ENCODE peak calls at places on chromosomes 16 and 17, in nine cellular contexts. One of them, this sample, is unnamed.

GRCh38 chr16:86343733-86344585 is 166.4 kb upstream of the FOXF1 start:
- DNase-seq in transverse colon: no peak
- DNase-seq in left ventricle myocardium inferior: no peak
- DNase-seq in PC-3: no peak
- DNase-seq in cardiac muscle cell: peak; percentile 43
- DNase-seq in GM23338: no peak
- DNase-seq in fibroblast of lung: peak; percentile 42
- DNase-seq in thoracic aorta: no peak
- DNase-seq in CD8-positive, alpha-beta T cell: no peak
- DNase-seq in this sample: no peak

GRCh38 chr16:66379571-66379941 is 13.1 kb downstream of the CDH5 start:
- DNase-seq in PC-3: no peak
- DNase-seq in thoracic aorta: no peak
- DNase-seq in transverse colon: no peak
- DNase-seq in left ventricle myocardium inferior: no peak
- DNase-seq in cardiac muscle cell: no peak
- DNase-seq in GM23338: no peak
- DNase-seq in CD8-positive, alpha-beta T cell: no peak
- DNase-seq in fibroblast of lung: no peak
- DNase-seq in this sample: peak; percentile 5

GRCh38 chr17:7323731-7324437 is 5.3 kb downstream of the NEURL4 start:
- DNase-seq in PC-3: peak; percentile 7
- DNase-seq in CD8-positive, alpha-beta T cell: peak; percentile 55
- DNase-seq in transverse colon: peak; percentile 65
- DNase-seq in left ventricle myocardium inferior: peak; percentile 50
- DNase-seq in fibroblast of lung: no peak
- DNase-seq in GM23338: peak; percentile 86
- DNase-seq in thoracic aorta: no peak
- DNase-seq in cardiac muscle cell: peak; percentile 53
- DNase-seq in this sample: no peak

GRCh38 chr16:85330694-85331188 is 218.5 kb upstream of the CIBAR2 start:
- DNase-seq in fibroblast of lung: peak; percentile 88
- DNase-seq in left ventricle myocardium inferior: no peak
- DNase-seq in CD8-positive, alpha-beta T cell: no peak
- DNase-seq in PC-3: peak; percentile 71
- DNase-seq in GM23338: peak; percentile 96
- DNase-seq in cardiac muscle cell: peak; percentile 81
- DNase-seq in thoracic aorta: no peak
- DNase-seq in transverse colon: no peak
- DNase-seq in this sample: no peak

GRCh38 chr16:56657555-56658430 is at the start of gene MT1F:
- DNase-seq in fibroblast of lung: peak; percentile 7
- DNase-seq in cardiac muscle cell: peak; percentile 28
- DNase-seq in PC-3: peak; percentile 76
- DNase-seq in GM23338: peak; percentile 94
- DNase-seq in thoracic aorta: no peak
- DNase-seq in left ventricle myocardium inferior: peak; percentile 73
- DNase-seq in CD8-positive, alpha-beta T cell: peak; percentile 74
- DNase-seq in transverse colon: peak; percentile 96
- DNase-seq in this sample: peak; percentile 85

GRCh38 chr17:7856081-7856791 is 1.1 kb downstream of the NAA38 start:
- DNase-seq in thoracic aorta: no peak
- DNase-seq in PC-3: peak; percentile 59
- DNase-seq in transverse colon: peak; percentile 80
- DNase-seq in GM23338: no peak
- DNase-seq in cardiac muscle cell: no peak
- DNase-seq in CD8-positive, alpha-beta T cell: no peak
- DNase-seq in left ventricle myocardium inferior: peak; percentile 75
- DNase-seq in fibroblast of lung: peak; percentile 30
- DNase-seq in this sample: peak; percentile 81

GRCh38 chr16:20327444-20328041 is at the start of gene GP2:
- DNase-seq in transverse colon: no peak
- DNase-seq in PC-3: no peak
- DNase-seq in fibroblast of lung: no peak
- DNase-seq in cardiac muscle cell: no peak
- DNase-seq in left ventricle myocardium inferior: no peak
- DNase-seq in CD8-positive, alpha-beta T cell: no peak
- DNase-seq in thoracic aorta: no peak
- DNase-seq in GM23338: peak; percentile 48
- DNase-seq in this sample: no peak

GRCh38 chr17:11292491-11292890 is 51.5 kb downstream of the SHISA6 start:
- DNase-seq in left ventricle myocardium inferior: no peak
- DNase-seq in PC-3: no peak
- DNase-seq in CD8-positive, alpha-beta T cell: no peak
- DNase-seq in thoracic aorta: no peak
- DNase-seq in fibroblast of lung: no peak
- DNase-seq in transverse colon: no peak
- DNase-seq in cardiac muscle cell: no peak
- DNase-seq in GM23338: no peak
- DNase-seq in this sample: no peak

GRCh38 chr16:52991572-52991971 is 61.1 kb downstream of the CHD9NB start:
- DNase-seq in CD8-positive, alpha-beta T cell: no peak
- DNase-seq in left ventricle myocardium inferior: no peak
- DNase-seq in transverse colon: no peak
- DNase-seq in GM23338: no peak
- DNase-seq in fibroblast of lung: no peak
- DNase-seq in cardiac muscle cell: no peak
- DNase-seq in PC-3: no peak
- DNase-seq in thoracic aorta: no peak
- DNase-seq in this sample: no peak

GRCh38 chr17:72489273-72489641 is 368.4 kb downstream of the SOX9 start:
- DNase-seq in cardiac muscle cell: no peak
- DNase-seq in left ventricle myocardium inferior: no peak
- DNase-seq in CD8-positive, alpha-beta T cell: no peak
- DNase-seq in thoracic aorta: no peak
- DNase-seq in transverse colon: peak; percentile 60
- DNase-seq in GM23338: no peak
- DNase-seq in fibroblast of lung: no peak
- DNase-seq in PC-3: no peak
- DNase-seq in this sample: no peak

GRCh38 chr16:55489956-55490265 is 10.9 kb downstream of the MMP2 start:
- DNase-seq in PC-3: no peak
- DNase-seq in fibroblast of lung: no peak
- DNase-seq in CD8-positive, alpha-beta T cell: no peak
- DNase-seq in transverse colon: no peak
- DNase-seq in GM23338: no peak
- DNase-seq in thoracic aorta: no peak
- DNase-seq in cardiac muscle cell: no peak
- DNase-seq in left ventricle myocardium inferior: no peak
- DNase-seq in this sample: no peak

GRCh38 chr16:28012031-28012445 is 51.5 kb downstream of the GSG1L start:
- DNase-seq in PC-3: no peak
- DNase-seq in CD8-positive, alpha-beta T cell: no peak
- DNase-seq in left ventricle myocardium inferior: no peak
- DNase-seq in transverse colon: no peak
- DNase-seq in cardiac muscle cell: peak; percentile 8
- DNase-seq in thoracic aorta: no peak
- DNase-seq in GM23338: no peak
- DNase-seq in fibroblast of lung: peak; percentile 38
- DNase-seq in this sample: no peak

GRCh38 chr16:79272141-79272577 is 328.4 kb downstream of the MAF start:
- DNase-seq in fibroblast of lung: no peak
- DNase-seq in CD8-positive, alpha-beta T cell: peak; percentile 31
- DNase-seq in thoracic aorta: no peak
- DNase-seq in GM23338: no peak
- DNase-seq in cardiac muscle cell: no peak
- DNase-seq in left ventricle myocardium inferior: no peak
- DNase-seq in transverse colon: peak; percentile 32
- DNase-seq in PC-3: no peak
- DNase-seq in this sample: no peak

GRCh38 chr17:1147664-1148063 is 32.1 kb downstream of the ABR start:
- DNase-seq in thoracic aorta: no peak
- DNase-seq in GM23338: peak; percentile 92
- DNase-seq in left ventricle myocardium inferior: no peak
- DNase-seq in fibroblast of lung: peak; percentile 65
- DNase-seq in cardiac muscle cell: peak; percentile 82
- DNase-seq in transverse colon: peak; percentile 88
- DNase-seq in PC-3: peak; percentile 80
- DNase-seq in CD8-positive, alpha-beta T cell: no peak
- DNase-seq in this sample: no peak

GRCh38 chr17:1144139-1144538 is 35.6 kb downstream of the ABR start:
- DNase-seq in thoracic aorta: no peak
- DNase-seq in transverse colon: no peak
- DNase-seq in fibroblast of lung: no peak
- DNase-seq in GM23338: no peak
- DNase-seq in left ventricle myocardium inferior: no peak
- DNase-seq in cardiac muscle cell: no peak
- DNase-seq in CD8-positive, alpha-beta T cell: no peak
- DNase-seq in PC-3: no peak
- DNase-seq in this sample: no peak

GRCh38 chr17:1145311-1145986 is 34.3 kb downstream of the ABR start:
- DNase-seq in cardiac muscle cell: no peak
- DNase-seq in left ventricle myocardium inferior: no peak
- DNase-seq in transverse colon: no peak
- DNase-seq in CD8-positive, alpha-beta T cell: no peak
- DNase-seq in GM23338: no peak
- DNase-seq in thoracic aorta: no peak
- DNase-seq in PC-3: no peak
- DNase-seq in fibroblast of lung: no peak
- DNase-seq in this sample: no peak

GRCh38 chr17:1143573-1143972 is 36.2 kb downstream of the ABR start:
- DNase-seq in transverse colon: no peak
- DNase-seq in thoracic aorta: no peak
- DNase-seq in CD8-positive, alpha-beta T cell: no peak
- DNase-seq in left ventricle myocardium inferior: no peak
- DNase-seq in GM23338: peak; percentile 65
- DNase-seq in fibroblast of lung: peak; percentile 20
- DNase-seq in PC-3: no peak
- DNase-seq in cardiac muscle cell: peak; percentile 71
- DNase-seq in this sample: no peak

GRCh38 chr17:1146551-1147265 is 33.1 kb downstream of the ABR start:
- DNase-seq in left ventricle myocardium inferior: no peak
- DNase-seq in CD8-positive, alpha-beta T cell: no peak
- DNase-seq in fibroblast of lung: no peak
- DNase-seq in transverse colon: no peak
- DNase-seq in PC-3: no peak
- DNase-seq in thoracic aorta: no peak
- DNase-seq in cardiac muscle cell: no peak
- DNase-seq in GM23338: no peak
- DNase-seq in this sample: no peak
- TF ChIP-seq CTCF in left ventricle myocardium inferior: no peak
- TF ChIP-seq CTCF in CD8-positive, alpha-beta T cell: no peak
- TF ChIP-seq CTCF in fibroblast of lung: no peak
- TF ChIP-seq CTCF in transverse colon: no peak
- TF ChIP-seq CTCF in PC-3: no peak
- TF ChIP-seq CTCF in thoracic aorta: no peak
- TF ChIP-seq CTCF in cardiac muscle cell: no peak
- TF ChIP-seq CTCF in GM23338: no peak
- TF ChIP-seq CTCF in this sample: no peak

GRCh38 chr17:34578016-34578415 is 1.4 kb upstream of the TMEM132E start:
- DNase-seq in thoracic aorta: no peak
- DNase-seq in GM23338: peak; percentile 57
- DNase-seq in CD8-positive, alpha-beta T cell: no peak
- DNase-seq in cardiac muscle cell: peak; percentile 23
- DNase-seq in PC-3: no peak
- DNase-seq in transverse colon: no peak
- DNase-seq in fibroblast of lung: no peak
- DNase-seq in left ventricle myocardium inferior: no peak
- DNase-seq in this sample: no peak
- H3K4me3 ChIP-seq in thoracic aorta: no peak overlapping the region
- H3K4me3 ChIP-seq in GM23338: peak overlapping the region; percentile 66
- H3K4me3 ChIP-seq in CD8-positive, alpha-beta T cell: no peak overlapping the region
- H3K4me3 ChIP-seq in cardiac muscle cell: no peak overlapping the region
- H3K4me3 ChIP-seq in PC-3: no peak overlapping the region
- H3K4me3 ChIP-seq in transverse colon: no peak overlapping the region
- H3K4me3 ChIP-seq in fibroblast of lung: no peak overlapping the region
- H3K4me3 ChIP-seq in left ventricle myocardium inferior: no peak overlapping the region
- H3K4me3 ChIP-seq in this sample: no peak overlapping the region

GRCh38 chr16:1984347-1985225 is 593 bp downstream of the GFER start:
- DNase-seq in left ventricle myocardium inferior: no peak
- DNase-seq in fibroblast of lung: peak; percentile 42
- DNase-seq in cardiac muscle cell: no peak
- DNase-seq in transverse colon: peak; percentile 68
- DNase-seq in CD8-positive, alpha-beta T cell: no peak
- DNase-seq in thoracic aorta: no peak
- DNase-seq in GM23338: peak; percentile 70
- DNase-seq in PC-3: no peak
- DNase-seq in this sample: no peak

GRCh38 chr16:1981398-1981836 is at the start of gene NOXO1:
- DNase-seq in transverse colon: peak; percentile 80
- DNase-seq in GM23338: no peak
- DNase-seq in PC-3: no peak
- DNase-seq in left ventricle myocardium inferior: no peak
- DNase-seq in fibroblast of lung: no peak
- DNase-seq in thoracic aorta: no peak
- DNase-seq in cardiac muscle cell: no peak
- DNase-seq in CD8-positive, alpha-beta T cell: no peak
- DNase-seq in this sample: no peak

GRCh38 chr16:1981972-1982574 is 804 bp upstream of the NOXO1 start:
- DNase-seq in CD8-positive, alpha-beta T cell: no peak
- DNase-seq in PC-3: peak; percentile 56
- DNase-seq in fibroblast of lung: no peak
- DNase-seq in thoracic aorta: no peak
- DNase-seq in left ventricle myocardium inferior: no peak
- DNase-seq in cardiac muscle cell: no peak
- DNase-seq in transverse colon: peak; percentile 78
- DNase-seq in GM23338: no peak
- DNase-seq in this sample: no peak

GRCh38 chr16:1983544-1984346 is at the start of gene GFER:
- DNase-seq in GM23338: peak; percentile 98
- DNase-seq in fibroblast of lung: peak; percentile 89
- DNase-seq in CD8-positive, alpha-beta T cell: peak; percentile 49
- DNase-seq in transverse colon: peak; percentile 92
- DNase-seq in PC-3: peak; percentile 86
- DNase-seq in left ventricle myocardium inferior: peak; percentile 92
- DNase-seq in thoracic aorta: no peak
- DNase-seq in cardiac muscle cell: peak; percentile 96
- DNase-seq in this sample: peak; percentile 85

DNA sequence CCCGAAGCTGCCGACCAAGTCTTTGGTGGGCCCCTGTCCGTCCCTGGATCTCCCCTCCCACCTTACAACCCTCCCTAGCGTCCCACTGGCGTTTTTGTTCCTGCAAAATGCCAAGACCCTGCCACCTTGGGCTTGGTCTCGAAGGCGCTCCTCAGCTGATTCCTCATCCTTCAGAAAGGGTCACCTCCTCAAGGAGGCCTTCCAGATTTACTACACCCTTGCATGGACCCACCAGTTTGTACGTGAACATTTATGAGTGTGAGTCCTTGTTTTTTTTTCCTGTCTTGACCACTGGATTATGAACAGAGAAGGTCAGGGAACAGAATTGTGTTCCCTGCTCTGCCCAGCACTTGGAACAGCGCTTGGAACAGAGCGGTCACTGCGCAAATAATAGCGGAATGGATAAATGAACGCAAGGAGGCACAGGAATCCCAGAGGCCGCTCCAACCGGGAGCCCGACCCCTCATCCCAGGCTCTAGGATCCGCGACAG is 895 bp upstream of the GFER start:
- DNase-seq in fibroblast of lung: no peak
- DNase-seq in thoracic aorta: no peak
- DNase-seq in left ventricle myocardium inferior: no peak
- DNase-seq in PC-3: no peak
- DNase-seq in cardiac muscle cell: no peak
- DNase-seq in GM23338: no peak
- DNase-seq in CD8-positive, alpha-beta T cell: no peak
- DNase-seq in transverse colon: no peak
- DNase-seq in this sample: no peak
- H3K4me1 ChIP-seq in fibroblast of lung: peaks cover 9% of the 10 kb centered on the region
- H3K4me1 ChIP-seq in thoracic aorta: peaks cover 7% of the 10 kb centered on the region
- H3K4me1 ChIP-seq in left ventricle myocardium inferior: peaks cover 50% of the 10 kb centered on the region
- H3K4me1 ChIP-seq in PC-3: peaks cover 47% of the 10 kb centered on the region
- H3K4me1 ChIP-seq in cardiac muscle cell: peaks cover 4% of the 10 kb centered on the region
- H3K4me1 ChIP-seq in GM23338: peaks cover 21% of the 10 kb centered on the region
- H3K4me1 ChIP-seq in CD8-positive, alpha-beta T cell: peaks cover 15% of the 10 kb centered on the region
- H3K4me1 ChIP-seq in transverse colon: peaks cover 22% of the 10 kb centered on the region
- H3K4me1 ChIP-seq in this sample: peaks cover 15% of the 10 kb centered on the region

GRCh38 chr17:55296171-55296695 is 31.5 kb downstream of the HLF start:
- DNase-seq in transverse colon: no peak
- DNase-seq in thoracic aorta: no peak
- DNase-seq in PC-3: no peak
- DNase-seq in cardiac muscle cell: no peak
- DNase-seq in CD8-positive, alpha-beta T cell: no peak
- DNase-seq in GM23338: no peak
- DNase-seq in fibroblast of lung: no peak
- DNase-seq in left ventricle myocardium inferior: no peak
- DNase-seq in this sample: no peak
- TF ChIP-seq CTCF in transverse colon: no peak
- TF ChIP-seq CTCF in thoracic aorta: no peak
- TF ChIP-seq CTCF in PC-3: no peak
- TF ChIP-seq CTCF in cardiac muscle cell: no peak
- TF ChIP-seq CTCF in CD8-positive, alpha-beta T cell: no peak
- TF ChIP-seq CTCF in GM23338: no peak
- TF ChIP-seq CTCF in fibroblast of lung: no peak
- TF ChIP-seq CTCF in left ventricle myocardium inferior: no peak
- TF ChIP-seq CTCF in this sample: no peak

This sample was measured in tibial artery.